ENCODE peak calls at places on chromosomes 3 and 15, in seven cellular contexts. G, O, P, U, Y, I and Q are unnamed samples.

GRCh38 chr3:177358085-177358967 is 161.0 kb upstream of the TBL1XR1 start:
- DNase-seq in P (peak), O (peak), U (no peak), G (peak), I (peak), Y (peak), Q (no peak)

GRCh38 chr3:94360982-94361381 is 298.1 kb downstream of the NSUN3 start:
- DNase-seq in P (peak), O (no peak), I (no peak), G (peak), Y (no peak), U (no peak), Q (no peak)

GRCh38 chr3:131819656-131820055 is 215.2 kb downstream of the CPNE4 start:
- DNase-seq in P (no peak), O (no peak), I (no peak), G (peak), U (no peak), Y (no peak), Q (no peak)

GRCh38 chr3:112651516-112651915 is 10.6 kb upstream of the CCDC80 start:
- DNase-seq in U (no peak), I (no peak), G (peak), O (no peak), P (no peak), Y (no peak), Q (no peak)

GRCh38 chr3:71131893-71132314 is 451.6 kb downstream of the FOXP1 start:
- DNase-seq in G (peak), I (no peak), P (no peak), Y (no peak), U (no peak), O (no peak), Q (no peak)

GRCh38 chr3:144868506-144868905 is 896.9 kb downstream of the DIPK2A start:
- DNase-seq in Y (no peak), P (no peak), U (no peak), I (no peak), O (no peak), G (peak), Q (no peak)

GRCh38 chr3:112900088-112900487 is 53.4 kb upstream of the CD200R1L start:
- DNase-seq in G (no peak), O (no peak), I (no peak), P (no peak), U (no peak), Y (no peak), Q (no peak)

GRCh38 chr3:67034371-67034770 is 36.3 kb downstream of the KBTBD8 start:
- DNase-seq in O (no peak), Y (no peak), G (peak), I (no peak), U (no peak), P (no peak), Q (no peak)

GRCh38 chr3:10351013-10351735 is 30.3 kb upstream of the SEC13 start:
- DNase-seq in P (no peak), I (no peak), G (no peak), U (no peak), Y (no peak), O (no peak), Q (no peak)

GRCh38 chr3:37072892-37073291 is 79.6 kb downstream of the MLH1 start:
- DNase-seq in Y (no peak), G (peak), I (no peak), O (no peak), U (no peak), P (peak), Q (no peak)

GRCh38 chr15:74202461-74203401 is at the start of gene STRA6:
- DNase-seq in G (no peak), O (no peak), Y (no peak), I (no peak), U (no peak), P (no peak), Q (peak)

GRCh38 chr3:108001457-108001856 is 89.4 kb downstream of the CD47 start:
- DNase-seq in I (no peak), Y (no peak), U (no peak), P (peak), O (no peak), G (peak), Q (no peak)

GRCh38 chr3:76352848-76353130 is 567.4 kb upstream of the ZNF717 start:
- DNase-seq in U (no peak), Y (no peak), G (no peak), I (no peak), O (no peak), P (no peak), Q (no peak)

GRCh38 chr3:95719481-95719880 is 1094.9 kb upstream of the EPHA6 start:
- DNase-seq in I (no peak), U (no peak), P (no peak), O (no peak), Y (no peak), G (no peak), Q (no peak)

GRCh38 chr3:133112666-133113065 is 74.5 kb downstream of the TMEM108 start:
- DNase-seq in Y (no peak), O (no peak), U (no peak), G (peak), I (no peak), P (no peak), Q (no peak)

GRCh38 chr15:64897345-64897985 is 14.2 kb upstream of the ANKDD1A start:
- DNase-seq in U (no peak), I (no peak), O (no peak), P (peak), G (peak), Y (no peak), Q (no peak)

GRCh38 chr15:41917767-41918430 is 24.0 kb upstream of the SPTBN5 start:
- DNase-seq in O (no peak), Y (no peak), U (peak), P (no peak), I (no peak), G (peak), Q (no peak)

GRCh38 chr15:22240403-22240802 is 160.1 kb downstream of the OR4M2 start:
- DNase-seq in P (no peak), I (no peak), U (no peak), O (no peak), G (no peak), Y (no peak), Q (no peak)

GRCh38 chr3:110062711-110063110 is 725.4 kb upstream of the DPPA4 start:
- DNase-seq in G (peak), U (no peak), Y (no peak), O (no peak), P (no peak), I (no peak), Q (no peak)

GRCh38 chr3:44000586-44000985 is 241.1 kb upstream of the TOPAZ1 start:
- DNase-seq in O (peak), Y (no peak), U (no peak), G (peak), P (no peak), I (no peak), Q (no peak)

GRCh38 chr15:45331977-45332376 is 46.4 kb downstream of the GATM start:
- DNase-seq in P (no peak), G (no peak), U (no peak), O (no peak), Y (no peak), I (no peak), Q (no peak)

GRCh38 chr3:116155830-116156229 is 289.5 kb downstream of the LSAMP start:
- DNase-seq in Y (no peak), U (no peak), I (no peak), O (no peak), G (no peak), P (no peak), Q (no peak)

GRCh38 chr15:72939855-72940631 is 112.2 kb upstream of the NEO1 start:
- DNase-seq in U (no peak), I (no peak), G (no peak), P (no peak), O (no peak), Y (no peak), Q (no peak)

GRCh38 chr3:33046521-33046920 is 50.4 kb downstream of the GLB1 start:
- DNase-seq in O (no peak), U (no peak), I (no peak), Y (no peak), G (no peak), P (no peak), Q (no peak)

GRCh38 chr3:33041909-33042308 is 55.0 kb downstream of the GLB1 start:
- DNase-seq in Y (no peak), G (no peak), I (no peak), P (no peak), O (no peak), U (no peak), Q (no peak)

GRCh38 chr3:33039628-33040027 is 57.3 kb downstream of the GLB1 start:
- DNase-seq in I (no peak), Y (no peak), G (no peak), U (no peak), O (no peak), P (no peak), Q (no peak)

GRCh38 chr3:33044676-33045075 is 52.3 kb downstream of the GLB1 start:
- DNase-seq in Y (no peak), I (peak), U (no peak), G (no peak), O (no peak), P (no peak), Q (no peak)

GRCh38 chr3:33042668-33043067 is 54.3 kb downstream of the GLB1 start:
- DNase-seq in O (no peak), Y (no peak), G (no peak), I (no peak), U (no peak), P (no peak), Q (no peak)
- TF ChIP-seq CTCF in O (no peak), Y (no peak), G (no peak), I (no peak), U (no peak), P (no peak), Q (no peak)

DNA sequence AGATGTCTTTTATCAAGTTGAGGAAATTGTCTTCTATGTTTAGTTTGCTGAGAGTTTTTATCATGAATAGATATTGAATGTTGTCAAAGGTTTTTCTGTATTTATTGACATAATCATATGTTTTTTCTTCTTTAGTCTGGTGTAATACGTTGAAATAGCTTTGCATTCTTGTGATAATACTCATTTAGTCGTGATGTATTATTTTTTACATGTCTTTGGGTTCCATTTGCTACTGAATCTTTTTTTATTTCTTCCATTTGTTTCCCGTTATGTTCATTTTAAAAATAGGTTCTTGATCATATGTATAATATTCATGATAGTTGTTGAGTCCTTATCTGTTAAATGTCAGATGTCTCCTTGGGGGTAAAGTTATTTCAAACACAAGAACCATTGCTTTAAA is 8.1 kb downstream of the AKAP13 start:
- DNase-seq in G (peak), P (no peak), Y (no peak), I (no peak), U (no peak), O (no peak), Q (no peak)
- TF ChIP-seq CTCF in G (no peak), P (no peak), Y (no peak), I (no peak), U (no peak), O (no peak), Q (no peak)

GRCh38 chr15:29088666-29089065 is 181.0 kb downstream of the NSMCE3 start:
- DNase-seq in I (no peak), P (no peak), G (no peak), U (no peak), O (no peak), Y (no peak), Q (no peak)

GRCh38 chr15:29090617-29091466 is 178.8 kb downstream of the NSMCE3 start:
- DNase-seq in Y (no peak), P (no peak), U (no peak), O (no peak), G (peak), I (peak), Q (peak)

GRCh38 chr15:29087521-29088285 is 181.9 kb downstream of the NSMCE3 start:
- DNase-seq in I (no peak), P (no peak), O (no peak), Y (no peak), G (no peak), U (no peak), Q (no peak)

GRCh38 chr15:29091666-29092065 is 178.0 kb downstream of the NSMCE3 start:
- DNase-seq in I (no peak), O (no peak), G (no peak), Y (no peak), P (no peak), U (no peak), Q (no peak)

GRCh38 chr15:29089731-29090616 is 179.6 kb downstream of the NSMCE3 start:
- DNase-seq in Y (no peak), U (no peak), P (no peak), G (peak), I (no peak), O (no peak), Q (no peak)
- TF ChIP-seq CTCF in Y (peak), U (peak), P (no peak), G (peak), I (no peak), O (no peak), Q (no peak)

GRCh38 chr15:25684521-25685215 is 178.5 kb downstream of the ATP10A start:
- DNase-seq in Y (no peak), P (no peak), O (no peak), U (peak), I (no peak), G (peak), Q (no peak)

GRCh38 chr15:25683911-25684310 is 179.2 kb downstream of the ATP10A start:
- DNase-seq in P (no peak), G (no peak), U (no peak), Y (no peak), I (no peak), O (no peak), Q (no peak)

GRCh38 chr15:25685216-25685569 is 177.9 kb downstream of the ATP10A start:
- DNase-seq in Y (no peak), P (no peak), O (no peak), U (no peak), G (no peak), I (no peak), Q (no peak)

GRCh38 chr15:25682349-25682748 is 180.8 kb downstream of the ATP10A start:
- DNase-seq in I (no peak), O (no peak), P (no peak), U (no peak), Y (no peak), G (no peak), Q (no peak)

GRCh38 chr15:25683415-25683814 is 179.7 kb downstream of the ATP10A start:
- DNase-seq in I (no peak), G (no peak), O (no peak), U (no peak), P (no peak), Y (no peak), Q (no peak)
- TF ChIP-seq CTCF in I (no peak), G (no peak), O (no peak), U (no peak), P (no peak), Y (no peak), Q (no peak)

GRCh38 chr3:196987022-196987421 is 18.4 kb upstream of the PIGZ start:
- DNase-seq in Y (no peak), G (no peak), U (no peak), O (no peak), I (no peak), P (no peak), Q (no peak)

GRCh38 chr3:196985954-196986885 is 17.6 kb upstream of the PIGZ start:
- DNase-seq in G (peak), Y (no peak), U (no peak), P (no peak), O (no peak), I (no peak), Q (no peak)

GRCh38 chr3:196989721-196990262 is 21.2 kb upstream of the PIGZ start:
- DNase-seq in G (no peak), P (no peak), O (no peak), Y (no peak), U (no peak), I (no peak), Q (no peak)

GRCh38 chr3:196990654-196991053 is 22.0 kb upstream of the PIGZ start:
- DNase-seq in U (no peak), G (no peak), I (no peak), O (no peak), Y (no peak), P (no peak), Q (no peak)

DNA sequence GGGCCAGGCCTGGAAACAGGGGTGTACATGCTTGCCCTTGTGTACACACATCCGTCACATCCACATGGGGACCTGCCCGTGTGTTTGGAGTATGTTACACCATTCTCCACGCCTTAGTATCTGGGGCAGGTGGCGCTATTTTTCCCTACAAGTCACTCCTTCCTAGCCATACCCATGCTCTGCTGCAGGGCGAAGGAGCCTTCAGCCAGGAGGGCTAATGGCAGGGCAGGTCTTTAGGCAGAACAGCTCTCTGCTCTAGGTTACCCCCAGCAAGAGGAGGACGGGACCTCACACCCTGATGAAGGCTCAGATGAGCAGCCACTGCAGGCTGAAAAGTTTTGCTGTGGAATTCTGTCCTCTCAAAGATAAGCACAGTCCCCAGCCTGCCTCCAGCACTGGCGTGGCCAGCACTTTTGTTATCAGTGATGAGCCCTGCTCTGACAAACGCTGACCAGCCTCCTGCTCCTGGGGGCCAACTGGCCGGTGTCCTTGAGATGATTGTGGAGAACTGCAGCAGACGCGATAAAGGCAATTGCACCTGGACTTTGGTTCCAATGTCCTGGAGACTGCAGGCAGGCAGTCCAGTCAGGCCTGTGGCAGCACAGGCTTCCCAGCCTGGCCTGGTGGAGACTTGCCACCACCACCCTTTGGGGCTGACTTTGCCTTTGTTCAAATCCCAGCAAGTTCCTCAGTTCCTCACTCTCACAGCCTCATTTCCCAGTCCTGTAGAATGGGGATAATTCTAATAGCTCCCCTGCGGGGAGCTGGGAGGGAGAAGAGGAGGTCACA is 19.8 kb upstream of the PIGZ start:
- DNase-seq in U (no peak), G (no peak), Y (no peak), P (peak), I (no peak), O (no peak), Q (no peak)
- TF ChIP-seq CTCF in U (no peak), G (no peak), Y (peak), P (peak), I (no peak), O (no peak), Q (peak)

GRCh38 chr3:172092658-172093057 is 53.3 kb downstream of the FNDC3B start:
- DNase-seq in U (no peak), P (no peak), Y (no peak), G (no peak), I (no peak), O (no peak), Q (no peak)

GRCh38 chr3:172098698-172099494 is 59.5 kb downstream of the FNDC3B start:
- DNase-seq in P (no peak), Y (no peak), O (no peak), I (no peak), U (no peak), G (no peak), Q (peak)

GRCh38 chr3:172097585-172097984 is 58.2 kb downstream of the FNDC3B start:
- DNase-seq in U (no peak), P (no peak), G (no peak), I (no peak), O (no peak), Y (no peak), Q (no peak)

GRCh38 chr3:172096881-172097420 is 57.6 kb downstream of the FNDC3B start:
- DNase-seq in Y (no peak), U (no peak), G (peak), I (no peak), P (no peak), O (no peak), Q (no peak)

DNA sequence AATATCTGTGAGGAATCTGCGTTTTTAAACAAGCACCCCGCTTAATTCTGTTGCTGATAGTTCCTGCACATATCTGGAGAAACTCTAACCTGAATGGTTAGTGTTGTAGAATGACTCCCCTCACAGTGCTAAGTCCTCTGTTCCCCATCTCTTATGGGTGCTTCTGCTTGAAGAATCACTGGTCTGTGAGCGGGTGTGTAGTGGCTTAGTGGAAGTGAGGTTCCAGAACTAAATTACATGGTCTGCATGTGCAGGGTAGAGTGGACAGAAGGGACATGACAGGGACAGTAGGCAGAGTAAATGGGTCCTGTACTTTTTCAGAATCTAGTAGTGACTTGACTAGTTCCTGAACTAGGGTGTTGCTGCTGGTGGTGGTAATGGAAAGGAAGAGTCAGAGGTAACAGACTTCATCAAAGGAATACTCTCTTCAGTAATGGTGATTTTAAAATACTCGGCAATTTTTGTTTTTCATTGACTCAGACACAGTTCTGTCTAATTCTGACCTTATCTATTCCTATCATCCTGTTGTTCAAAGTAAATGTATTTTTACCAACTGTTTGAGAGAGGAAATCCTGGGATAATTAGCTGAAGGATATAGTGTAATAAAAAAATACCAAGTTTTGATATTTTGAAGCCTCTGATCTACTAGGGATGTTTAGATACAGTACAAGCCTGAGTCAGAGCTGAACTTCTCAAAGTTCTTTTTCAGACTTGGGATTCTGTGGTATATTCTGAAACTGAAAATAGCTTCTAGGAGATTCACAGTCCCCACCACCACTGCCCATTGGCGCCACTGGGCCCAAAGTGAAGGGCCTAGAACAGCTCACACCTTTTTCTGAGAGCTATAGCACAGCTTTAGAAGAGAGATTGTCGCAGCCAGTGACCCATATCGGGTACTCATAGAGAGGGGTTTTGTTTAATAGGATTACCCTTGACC is 55.5 kb downstream of the FNDC3B start:
- DNase-seq in I (no peak), G (peak), U (no peak), Y (peak), O (peak), P (peak), Q (no peak)
- TF ChIP-seq CTCF in I (no peak), G (peak), U (no peak), Y (peak), O (no peak), P (no peak), Q (no peak)

DNA sequence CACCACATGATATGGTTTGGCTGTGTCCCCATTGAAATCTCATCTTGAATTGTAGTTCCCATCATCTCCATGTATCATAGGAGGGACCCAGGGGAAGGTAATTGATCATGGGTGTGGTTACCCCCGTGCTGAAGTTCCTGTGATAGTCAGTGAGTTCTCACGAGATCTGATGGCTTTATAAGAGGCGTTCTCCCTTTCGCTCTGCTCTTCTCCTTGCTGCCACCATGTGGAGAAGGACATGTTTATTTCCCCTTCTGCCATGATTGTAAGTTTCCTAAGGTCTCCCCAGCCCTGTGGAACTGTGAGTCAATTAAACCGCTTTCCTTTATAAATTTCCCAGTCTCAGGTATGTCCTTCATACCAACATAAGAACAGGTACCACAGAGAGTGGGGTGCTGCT is 21.9 kb downstream of the OSTN start:
- DNase-seq in U (no peak), O (no peak), G (peak), P (no peak), I (no peak), Y (no peak), Q (no peak)
- TF ChIP-seq CTCF in U (no peak), O (no peak), G (no peak), P (no peak), I (no peak), Y (peak), Q (no peak)